ENCODE peak calls at places on chromosomes 4 and X, in eight cellular contexts. I, E, O, U, J, F, D and S are unnamed samples.

GRCh38 chr4:121380448-121381147 is at the start of gene QRFPR:
- DNase-seq in D (no peak), E (no peak), F (peak; percentile 15), U (no peak), I (peak; percentile 9), J (no peak), O (peak; percentile 29), S (no peak)

GRCh38 chrX:23931149-23931604 is 23.4 kb downstream of the CXorf58 start:
- DNase-seq in F (no peak), E (no peak), O (no peak), I (no peak), D (no peak), U (peak; percentile 25), J (no peak), S (no peak)

GRCh38 chrX:3777416-3777815 is 64.0 kb upstream of the PRKX start:
- DNase-seq in J (no peak), O (no peak), E (no peak), U (no peak), D (no peak), F (no peak), I (no peak), S (no peak)

GRCh38 chr4:41795796-41796195 is 47.3 kb upstream of the PHOX2B start:
- DNase-seq in U (no peak), E (no peak), F (no peak), J (no peak), O (no peak), D (no peak), I (no peak), S (no peak)

GRCh38 chr4:175035907-175036306 is 117.7 kb downstream of the ADAM29 start:
- DNase-seq in E (no peak), J (peak; percentile 86), D (no peak), O (no peak), U (no peak), I (peak; percentile 87), F (peak; percentile 48), S (no peak)

GRCh38 chrX:39873111-39873510 is 224.6 kb downstream of the BCOR start:
- DNase-seq in J (no peak), U (no peak), I (no peak), E (no peak), D (no peak), F (no peak), O (no peak), S (no peak)

GRCh38 chr4:26574563-26574962 is 9.3 kb upstream of the TBC1D19 start:
- DNase-seq in F (no peak), O (no peak), I (no peak), J (no peak), E (peak; percentile 38), U (no peak), D (no peak), S (no peak)

GRCh38 chr4:165994706-165995105 is 121.7 kb downstream of the TLL1 start:
- DNase-seq in F (no peak), E (no peak), I (no peak), U (no peak), D (no peak), O (no peak), J (peak; percentile 12), S (no peak)

GRCh38 chr4:69522554-69522953 is 26.8 kb upstream of the UGT2B4 start:
- DNase-seq in E (no peak), F (no peak), O (no peak), U (no peak), I (no peak), J (no peak), D (no peak), S (no peak)

GRCh38 chrX:84339507-84340364 is 151.7 kb upstream of the RPS6KA6 start:
- DNase-seq in J (peak; percentile 47), E (no peak), O (no peak), D (no peak), I (peak; percentile 22), U (peak; percentile 12), F (peak; percentile 52), S (no peak)

GRCh38 chr4:73315091-73315490 is 56.5 kb upstream of the ANKRD17 start:
- DNase-seq in F (peak; percentile 30), I (no peak), U (no peak), O (no peak), D (no peak), E (no peak), J (peak; percentile 23), S (no peak)

GRCh38 chrX:153533041-153533565 is 15.7 kb downstream of the ATP2B3 start:
- DNase-seq in I (no peak), O (no peak), E (no peak), D (no peak), U (no peak), F (no peak), J (peak; percentile 24), S (no peak)

GRCh38 chrX:2654436-2655340 is 36.4 kb upstream of the CD99 start:
- DNase-seq in O (no peak), I (no peak), D (peak; percentile 40), J (no peak), U (no peak), F (no peak), E (no peak), S (no peak)

GRCh38 chrX:154051210-154051810 is 31.6 kb upstream of the IRAK1 start:
- DNase-seq in O (peak; percentile 24), J (peak; percentile 75), I (peak; percentile 61), D (peak; percentile 71), F (peak; percentile 86), E (peak; percentile 60), U (peak; percentile 37), S (no peak)

GRCh38 chrX:149032449-149032848 is 472.7 kb downstream of the IDS start:
- DNase-seq in J (no peak), E (no peak), O (no peak), F (no peak), D (no peak), U (no peak), I (no peak), S (no peak)

GRCh38 chr4:85681194-85681803 is 206.3 kb downstream of the ARHGAP24 start:
- DNase-seq in E (no peak), O (no peak), J (peak; percentile 99), F (peak; percentile 96), I (peak; percentile 98), U (no peak), D (no peak), S (no peak)

GRCh38 chr4:148542922-148543623 is 100.9 kb upstream of the NR3C2 start:
- DNase-seq in D (no peak), E (no peak), O (no peak), I (no peak), U (no peak), F (no peak), J (no peak), S (no peak)

GRCh38 chr4:77145806-77146425 is 11.1 kb upstream of the CCNG2 start:
- DNase-seq in O (no peak), F (peak; percentile 67), D (no peak), U (no peak), E (no peak), I (no peak), J (no peak), S (no peak)

GRCh38 chr4:77149789-77150188 is 7.2 kb upstream of the CCNG2 start:
- DNase-seq in F (no peak), I (no peak), J (no peak), E (no peak), U (no peak), O (no peak), D (no peak), S (no peak)

GRCh38 chr4:77148081-77148480 is 8.9 kb upstream of the CCNG2 start:
- DNase-seq in O (no peak), E (no peak), J (no peak), I (no peak), U (no peak), D (no peak), F (no peak), S (no peak)

GRCh38 chr4:77147400-77147782 is 9.6 kb upstream of the CCNG2 start:
- DNase-seq in J (no peak), F (peak; percentile 16), I (no peak), O (no peak), E (no peak), U (no peak), D (no peak), S (no peak)

DNA sequence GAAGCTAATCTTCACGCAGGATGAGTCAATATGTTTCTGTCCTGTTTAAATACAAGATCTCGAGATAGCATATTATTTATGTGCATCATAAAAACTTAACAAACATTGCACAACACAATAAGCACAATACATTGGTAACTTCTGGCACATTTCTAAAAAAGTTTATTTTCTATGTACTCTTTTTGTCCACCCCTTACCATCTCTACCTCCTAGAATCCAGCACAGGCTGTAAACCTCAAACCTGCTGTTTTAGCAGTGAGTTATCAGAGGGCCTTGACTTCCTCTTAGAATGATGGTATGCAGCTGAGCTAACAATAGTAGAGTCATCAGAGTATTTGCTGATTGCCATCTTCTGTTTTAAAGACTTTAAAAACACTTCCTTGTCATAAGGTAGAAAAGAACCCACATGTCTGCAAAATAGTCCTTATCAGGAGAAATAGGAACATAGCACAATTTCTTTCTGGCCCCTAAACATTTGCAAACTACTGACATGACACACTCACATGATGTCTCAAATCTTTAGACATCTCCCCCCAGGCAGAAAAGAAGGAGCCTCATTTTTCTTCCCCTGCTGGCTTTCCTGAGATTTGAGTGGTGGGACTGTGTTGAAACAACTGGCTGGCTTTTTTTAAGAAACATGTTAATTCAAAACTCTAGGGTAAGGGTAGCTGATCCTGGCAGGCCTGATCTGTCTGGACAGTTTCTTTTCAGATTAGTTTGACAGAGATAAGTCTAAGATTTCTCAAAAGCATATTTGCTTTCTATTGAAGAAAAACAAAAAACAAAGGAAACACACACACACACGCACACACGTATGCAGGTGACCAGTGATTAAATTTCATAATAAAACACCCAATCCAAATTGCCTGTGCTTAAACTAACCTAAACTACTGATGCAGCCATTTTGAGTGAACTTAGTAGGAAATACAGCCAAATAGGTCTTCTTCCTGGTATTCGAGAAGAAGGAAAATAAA is 10.3 kb upstream of the CCNG2 start:
- DNase-seq in U (no peak), O (no peak), F (peak; percentile 23), I (no peak), E (no peak), D (no peak), J (no peak), S (no peak)
- H3K4me3 ChIP-seq in U (no peak overlapping the region), O (no peak overlapping the region), F (no peak overlapping the region), I (no peak overlapping the region), E (no peak overlapping the region), D (no peak overlapping the region), J (no peak overlapping the region), S (no peak overlapping the region)

GRCh38 chrX:115561605-115562491 is 874 bp downstream of the PLS3 start:
- DNase-seq in I (peak; percentile 42), U (no peak), E (no peak), J (peak; percentile 54), O (peak; percentile 24), F (peak; percentile 65), D (peak; percentile 34), S (peak; percentile 85)
- H3K4me3 ChIP-seq in I (peak overlapping the region; percentile 74), U (no peak overlapping the region), E (no peak overlapping the region), J (peak overlapping the region; percentile 75), O (peak overlapping the region; percentile 90), F (peak overlapping the region; percentile 87), D (peak overlapping the region; percentile 49), S (peak overlapping the region; percentile 61)

GRCh38 chr4:128924951-128925350 is 115.5 kb downstream of the JADE1 start:
- DNase-seq in E (no peak), D (no peak), F (no peak), J (peak; percentile 2), U (no peak), I (no peak), O (no peak), S (no peak)
- H3K4me3 ChIP-seq in E (no peak overlapping the region), D (no peak overlapping the region), F (no peak overlapping the region), J (no peak overlapping the region), U (no peak overlapping the region), I (no peak overlapping the region), O (no peak overlapping the region), S (no peak overlapping the region)

DNA sequence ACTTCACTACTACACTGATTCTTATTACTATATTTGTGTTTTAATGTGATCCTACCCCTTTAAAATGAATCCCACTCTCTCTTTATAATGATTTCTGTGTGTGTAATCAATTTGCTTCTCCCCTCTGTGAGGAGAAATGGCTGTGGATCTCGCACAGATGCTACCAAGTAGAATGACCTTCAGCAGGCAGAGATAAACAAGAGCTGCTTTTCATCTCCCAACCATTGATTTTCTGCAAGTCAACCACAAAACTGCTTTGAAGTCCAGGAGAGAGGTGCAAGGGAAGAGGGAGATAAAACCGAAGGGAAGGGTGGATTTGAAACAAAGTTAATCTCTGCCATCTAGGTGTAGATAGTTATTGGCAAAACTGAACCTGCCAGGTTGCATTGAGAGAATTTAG is 141.6 kb downstream of the NPNT start:
- DNase-seq in U (peak; percentile 16), E (no peak), D (no peak), J (no peak), O (no peak), I (no peak), F (no peak), S (no peak)
- H3K4me3 ChIP-seq in U (no peak overlapping the region), E (no peak overlapping the region), D (no peak overlapping the region), J (no peak overlapping the region), O (no peak overlapping the region), I (no peak overlapping the region), F (no peak overlapping the region), S (no peak overlapping the region)